ENCODE peak calls at places on chromosomes 7 and 10, in ten cellular contexts. D is hepatocyte, L is PC-3, F is GM23248, Q is GM23338, J is SK-N-SH, G is PC-9, E is HCT116, U is Karpas-422, R is MM.1S. S is an unnamed sample. For H3K9me2, the result is how much of the 10 kb centered on the place peaks cover.

GRCh38 chr10:103763374-103764202 is 91.8 kb downstream of the SH3PXD2A start:
- DNase-seq in D (no peak), L (no peak), E (no peak), U (peak), R (no peak), Q (no peak), G (no peak), F (peak), J (no peak), S (peak)

GRCh38 chr10:89185658-89186057 is 21.5 kb downstream of the CH25H start:
- DNase-seq in G (peak), U (no peak), R (no peak), Q (no peak), F (no peak), J (no peak), D (no peak), E (no peak), L (no peak), S (no peak)

GRCh38 chr7:105673367-105674188 is 92.3 kb upstream of the EFCAB10 start:
- DNase-seq in J (no peak), R (no peak), D (no peak), L (peak), F (no peak), E (no peak), U (peak), G (peak), Q (no peak), S (no peak)

GRCh38 chr10:84224411-84225028 is 824 bp downstream of the LRIT2 start:
- DNase-seq in E (no peak), L (no peak), J (no peak), Q (peak), D (peak), G (no peak), R (no peak), F (no peak), U (peak), S (peak)

GRCh38 chr7:74083928-74084721 is 521 bp downstream of the LIMK1 start:
- DNase-seq in E (no peak), F (peak), D (peak), J (peak), G (no peak), L (peak), Q (peak), R (peak), U (peak), S (peak)

GRCh38 chr7:30977896-30978564 is 14.3 kb downstream of the GHRHR start:
- DNase-seq in L (peak), G (peak), Q (peak), R (peak), J (peak), F (peak), E (peak), D (peak), U (peak), S (peak)

GRCh38 chr7:102875700-102876192 is 37.1 kb upstream of the LRRC17 start:
- DNase-seq in D (peak), R (no peak), Q (no peak), F (peak), L (peak), J (no peak), E (peak), G (peak), U (peak), S (no peak)

GRCh38 chr7:30563326-30563942 is 31.2 kb upstream of the GARS1 start:
- DNase-seq in D (no peak), J (no peak), F (peak), U (no peak), R (no peak), E (no peak), L (peak), Q (no peak), G (peak), S (no peak)

GRCh38 chr10:96073722-96074121 is 30.3 kb downstream of the CCNJ start:
- DNase-seq in R (no peak), J (no peak), E (peak), F (peak), G (peak), Q (no peak), D (no peak), U (no peak), L (peak), S (no peak)

GRCh38 chr10:905503-905902 is 26.0 kb downstream of the LARP4B start:
- DNase-seq in L (no peak), J (no peak), D (no peak), Q (no peak), U (no peak), E (no peak), G (no peak), F (peak), R (no peak), S (no peak)

GRCh38 chr10:31419394-31420063 is 100.5 kb downstream of the ZEB1 start:
- DNase-seq in Q (no peak), E (no peak), L (peak), D (no peak), R (no peak), F (peak), U (no peak), G (no peak), J (no peak), S (no peak)

GRCh38 chr10:110209399-110209925 is 2.1 kb downstream of the MXI1 start:
- DNase-seq in G (peak), U (peak), R (peak), F (peak), L (peak), Q (peak), E (peak), J (no peak), D (peak), S (peak)

GRCh38 chr10:130243015-130243414 is 106.8 kb downstream of the GLRX3 start:
- DNase-seq in R (no peak), E (no peak), U (no peak), J (no peak), L (no peak), Q (no peak), F (no peak), G (no peak), D (no peak), S (no peak)

DNA sequence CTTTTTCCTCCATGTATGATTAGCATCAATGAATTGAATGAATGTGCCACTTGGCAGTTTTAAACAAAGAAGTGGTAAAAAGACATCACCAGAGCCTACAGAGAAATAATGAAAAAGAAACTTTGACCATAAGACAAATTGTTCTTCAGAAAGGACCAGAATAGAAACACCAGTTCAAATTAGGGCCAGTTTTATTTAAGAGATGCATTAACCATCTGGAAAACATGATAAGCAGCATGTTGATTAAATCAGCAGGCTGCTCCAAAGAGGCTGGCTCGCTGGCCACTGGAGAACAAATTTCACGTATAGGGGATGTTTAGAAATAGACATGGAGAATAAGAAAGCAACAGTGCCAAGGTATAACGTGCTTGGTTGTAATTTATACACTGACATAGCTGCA is 242.3 kb upstream of the AOAH start:
- DNase-seq in L (no peak), J (peak), E (no peak), D (no peak), G (no peak), Q (no peak), U (no peak), F (no peak), R (no peak), S (no peak)
- H3K9me2 ChIP-seq in L (under half), J (under half), E (under half), D (under half), G (under half), Q (under half), U (under half), F (under half), R (under half), S (under half)

DNA sequence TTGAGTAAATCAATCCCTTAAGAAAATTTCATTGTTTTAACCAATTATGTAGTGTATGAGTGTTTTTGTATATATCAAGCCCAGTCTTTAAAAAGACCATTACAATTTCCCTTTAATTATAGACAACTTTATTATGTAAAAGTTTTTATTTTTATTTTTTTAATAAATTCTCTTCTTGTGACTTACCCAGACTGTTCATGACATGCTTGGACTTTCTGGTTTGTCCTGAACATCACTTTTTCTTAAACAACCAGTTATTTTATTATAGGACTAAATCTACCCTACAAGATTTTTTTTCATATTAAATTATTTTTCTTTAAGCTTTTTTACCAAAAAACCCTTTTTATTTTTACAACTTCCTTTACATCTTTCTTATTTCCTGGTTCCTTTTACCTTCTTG is 410.4 kb downstream of the ATRNL1 start:
- DNase-seq in D (no peak), U (no peak), J (no peak), L (peak), F (no peak), E (no peak), G (no peak), Q (peak), R (no peak), S (peak)
- H3K9me2 ChIP-seq in D (under half), U (under half), J (under half), L (under half), F (under half), E (under half), G (under half), Q (under half), R (under half), S (under half)

GRCh38 chr10:17474595-17474994 is 20.2 kb upstream of the ST8SIA6 start:
- DNase-seq in U (no peak), Q (no peak), E (peak), R (no peak), D (peak), G (no peak), J (no peak), F (peak), L (peak), S (no peak)

GRCh38 chr10:17473228-17473950 is 19.0 kb upstream of the ST8SIA6 start:
- DNase-seq in F (no peak), D (no peak), Q (no peak), E (no peak), J (no peak), U (no peak), R (no peak), L (no peak), G (no peak), S (no peak)

GRCh38 chr10:17472481-17473227 is 18.3 kb upstream of the ST8SIA6 start:
- DNase-seq in E (no peak), R (no peak), Q (peak), F (no peak), G (no peak), J (no peak), L (no peak), D (no peak), U (peak), S (no peak)

GRCh38 chr10:17465328-17466125 is 11.1 kb upstream of the ST8SIA6 start:
- DNase-seq in J (no peak), D (no peak), F (no peak), R (no peak), E (no peak), L (no peak), Q (no peak), U (no peak), G (no peak), S (no peak)

GRCh38 chr10:17470246-17470645 is 15.9 kb upstream of the ST8SIA6 start:
- DNase-seq in L (no peak), E (no peak), G (no peak), D (no peak), F (no peak), Q (no peak), J (no peak), R (no peak), U (no peak), S (no peak)
- H3K9me2 ChIP-seq in L (under half), E (under half), G (under half), D (under half), F (under half), Q (under half), J (under half), R (under half), U (under half), S (under half)

DNA sequence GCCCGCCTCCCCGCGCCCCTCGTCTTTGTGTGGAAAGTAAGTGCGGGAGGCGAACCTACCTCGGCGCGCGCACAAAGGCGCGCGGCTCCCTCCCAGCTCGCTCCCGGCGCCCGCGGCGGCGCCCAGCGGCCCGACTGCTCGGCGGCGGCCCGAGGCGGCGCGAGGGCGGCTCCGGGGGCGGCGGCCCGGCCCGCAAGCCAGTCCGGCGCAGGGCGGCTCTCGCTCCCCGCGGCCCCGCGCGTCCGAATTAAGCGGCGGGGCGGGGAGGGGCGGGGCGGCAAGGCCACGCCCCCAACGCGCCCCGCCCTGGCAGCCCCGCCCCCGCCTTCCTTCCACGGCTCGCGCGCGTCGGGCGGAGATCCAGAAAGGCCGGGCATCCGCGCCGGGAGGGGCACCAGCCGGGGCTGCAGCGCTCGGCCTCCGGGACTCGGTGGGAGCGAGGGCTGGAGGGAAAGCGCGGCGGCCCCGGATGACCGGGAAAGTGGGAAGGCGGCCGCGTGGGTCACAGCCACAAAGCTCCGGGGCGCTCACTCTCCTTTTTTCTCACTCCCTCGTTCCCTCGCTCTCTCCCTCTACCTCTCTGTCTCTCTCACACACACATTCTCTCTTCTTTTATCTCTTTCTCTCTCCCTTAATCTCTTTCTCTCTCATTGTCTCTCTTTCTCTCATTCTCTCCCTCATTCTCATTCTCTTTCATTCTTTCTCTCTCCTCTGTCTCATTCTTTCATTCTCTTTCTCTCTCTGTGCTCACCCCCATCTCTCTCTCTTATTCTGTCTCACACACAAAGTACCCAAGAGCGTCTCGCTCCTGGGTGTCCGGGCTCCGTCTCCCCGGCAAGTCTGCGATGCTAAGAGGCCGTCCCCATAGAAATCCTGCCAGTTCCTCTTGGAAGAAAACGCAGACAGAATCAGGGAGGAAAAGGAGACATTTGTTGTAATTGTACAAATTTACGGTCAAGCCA is 170.2 kb downstream of the FAM107B start:
- DNase-seq in R (peak), D (peak), L (peak), Q (peak), E (peak), G (no peak), U (peak), F (peak), J (peak), S (peak)
- H3K9me2 ChIP-seq in R (under half), D (under half), L (under half), Q (under half), E (under half), G (under half), U (under half), F (under half), J (under half), S (under half)

GRCh38 chr7:2087744-2088143 is 145.0 kb downstream of the MAD1L1 start:
- DNase-seq in Q (no peak), F (no peak), D (no peak), R (no peak), J (no peak), L (no peak), E (no peak), U (no peak), G (no peak), S (no peak)

GRCh38 chr7:2086229-2086628 is 146.5 kb downstream of the MAD1L1 start:
- DNase-seq in U (no peak), R (no peak), E (no peak), Q (no peak), G (no peak), L (no peak), D (no peak), F (no peak), J (no peak), S (no peak)

GRCh38 chr7:2084781-2085505 is 147.8 kb downstream of the MAD1L1 start:
- DNase-seq in E (no peak), G (no peak), Q (no peak), F (no peak), J (no peak), L (no peak), U (no peak), D (no peak), R (no peak), S (no peak)

GRCh38 chr7:2084331-2084730 is 148.4 kb downstream of the MAD1L1 start:
- DNase-seq in U (no peak), L (no peak), J (no peak), F (no peak), R (no peak), G (no peak), Q (no peak), D (no peak), E (no peak), S (no peak)

DNA sequence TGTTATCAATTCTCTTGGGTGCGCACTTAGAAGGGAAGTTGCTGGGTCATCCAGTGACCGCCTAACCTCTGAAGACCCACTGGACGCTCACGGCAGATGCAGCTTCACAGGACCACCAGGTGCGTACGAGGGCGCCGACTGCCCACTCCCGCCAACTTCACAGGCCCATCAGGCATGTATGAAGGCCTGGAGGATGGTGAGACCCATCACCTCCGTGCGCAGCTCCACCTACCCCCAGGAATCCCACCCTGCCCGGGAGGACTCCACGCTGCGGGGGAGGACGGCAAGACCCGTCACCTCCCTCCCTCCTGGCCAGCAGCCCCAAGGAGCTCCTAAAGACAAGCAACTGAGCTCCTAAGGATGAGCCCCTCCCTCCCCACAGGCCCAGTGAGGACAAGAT is 146.9 kb downstream of the MAD1L1 start:
- DNase-seq in Q (no peak), E (no peak), F (no peak), J (no peak), G (no peak), L (no peak), U (no peak), D (no peak), R (no peak), S (no peak)
- H3K9me2 ChIP-seq in Q (under half), E (under half), F (under half), J (under half), G (under half), L (under half), U (under half), D (under half), R (under half), S (under half)

GRCh38 chr10:121558246-121558645 is 40.0 kb downstream of the FGFR2 start:
- DNase-seq in L (no peak), J (no peak), E (no peak), R (peak), F (no peak), U (no peak), D (no peak), G (no peak), Q (no peak), S (no peak)
- H3K9me2 ChIP-seq in L (under half), J (under half), E (under half), R (under half), F (under half), U (under half), D (under half), G (under half), Q (under half), S (under half)

S was measured in OCI-LY7.